ENCODE peak calls at places on chromosomes 7 and 10, in four cellular contexts. S is left lung, Q is heart right ventricle, N is AG09319. L is an unnamed sample.

GRCh38 chr7:119929891-119930290 is 343.1 kb upstream of the KCND2 start:
- DNase-seq in S (no peak), Q (no peak), N (no peak), L (no peak)

GRCh38 chr10:61669849-61670248 is 7.1 kb downstream of the CABCOCO1 start:
- DNase-seq in S (no peak), Q (no peak), N (no peak), L (no peak)

GRCh38 chr10:26737730-26738129 is 40.2 kb downstream of the PDSS1 start:
- DNase-seq in S (peak), Q (no peak), N (no peak), L (no peak)

GRCh38 chr7:112010994-112011393 is 195.2 kb downstream of the DOCK4 start:
- DNase-seq in S (no peak), Q (no peak), N (no peak), L (no peak)

GRCh38 chr10:119349937-119350513 is 142.7 kb downstream of the GRK5 start:
- DNase-seq in S (no peak), Q (no peak), N (no peak), L (no peak)

GRCh38 chr10:91799580-91799975 is 1.4 kb downstream of the TNKS2 start:
- DNase-seq in S (no peak), Q (no peak), N (no peak), L (no peak)

GRCh38 chr7:39490296-39490695 is 75.9 kb upstream of the YAE1 start:
- DNase-seq in S (no peak), Q (no peak), N (no peak), L (no peak)

GRCh38 chr7:23544913-23545354 is 13.2 kb upstream of the TRA2A start:
- DNase-seq in S (no peak), Q (no peak), N (no peak), L (no peak)

GRCh38 chr10:90857635-90858488 is at the start of gene HTR7:
- DNase-seq in S (peak), Q (peak), N (no peak), L (peak)

GRCh38 chr7:23713285-23714235 is 3.5 kb downstream of the STK31 start:
- DNase-seq in S (no peak), Q (no peak), N (peak), L (no peak)

GRCh38 chr7:128398841-128399135 is 11.0 kb downstream of the IMPDH1 start:
- DNase-seq in S (no peak), Q (no peak), N (no peak), L (no peak)

GRCh38 chr7:128400566-128400965 is 9.2 kb downstream of the IMPDH1 start:
- DNase-seq in S (no peak), Q (no peak), N (no peak), L (no peak)

GRCh38 chr7:128399991-128400390 is 9.8 kb downstream of the IMPDH1 start:
- DNase-seq in S (no peak), Q (no peak), N (no peak), L (no peak)

GRCh38 chr7:128396357-128396756 is 13.4 kb downstream of the IMPDH1 start:
- DNase-seq in S (no peak), Q (no peak), N (no peak), L (no peak)

DNA sequence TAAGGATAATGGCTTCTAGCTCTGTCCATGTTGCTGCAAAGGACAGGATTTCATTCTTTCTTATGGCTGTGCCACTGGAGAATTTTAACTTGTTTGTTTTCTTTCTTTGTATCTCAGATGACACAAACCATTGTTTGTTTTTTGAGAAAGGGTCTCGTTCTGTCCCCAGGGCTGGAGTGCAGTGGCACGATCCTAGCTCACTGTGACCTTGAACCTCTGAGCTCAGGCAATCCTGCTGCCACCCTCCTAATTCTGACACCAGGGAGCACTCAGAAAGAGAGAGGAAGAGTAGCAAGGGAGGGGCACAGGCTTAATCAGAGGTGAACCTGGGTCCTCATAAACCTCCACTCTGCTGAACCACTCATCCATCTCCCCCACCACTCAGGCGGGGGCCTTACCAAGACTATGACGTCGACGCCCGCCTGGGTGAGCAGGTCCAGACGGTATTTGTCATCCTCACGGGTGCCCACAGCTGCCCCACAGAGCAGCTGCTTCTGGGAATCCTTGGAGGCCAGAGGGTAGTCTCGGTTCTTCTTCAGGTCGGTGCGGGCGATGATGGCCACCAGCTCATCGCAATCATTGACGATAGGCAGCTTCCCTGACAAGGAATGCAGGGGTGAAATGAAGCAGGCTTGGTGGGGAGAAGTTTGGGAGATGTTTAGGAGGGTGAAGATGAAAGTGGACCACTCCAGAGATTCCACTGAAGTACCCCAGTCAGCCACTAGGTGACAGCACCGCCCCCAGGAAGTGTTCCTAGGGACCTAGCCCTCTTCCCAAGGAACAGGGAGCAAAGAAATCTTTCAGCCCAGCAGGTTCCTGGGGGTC is 11.6 kb downstream of the IMPDH1 start:
- DNase-seq in S (no peak), Q (peak), N (no peak), L (no peak)
- TF ChIP-seq CTCF in S (peak), Q (peak), N (peak), L (peak)

DNA sequence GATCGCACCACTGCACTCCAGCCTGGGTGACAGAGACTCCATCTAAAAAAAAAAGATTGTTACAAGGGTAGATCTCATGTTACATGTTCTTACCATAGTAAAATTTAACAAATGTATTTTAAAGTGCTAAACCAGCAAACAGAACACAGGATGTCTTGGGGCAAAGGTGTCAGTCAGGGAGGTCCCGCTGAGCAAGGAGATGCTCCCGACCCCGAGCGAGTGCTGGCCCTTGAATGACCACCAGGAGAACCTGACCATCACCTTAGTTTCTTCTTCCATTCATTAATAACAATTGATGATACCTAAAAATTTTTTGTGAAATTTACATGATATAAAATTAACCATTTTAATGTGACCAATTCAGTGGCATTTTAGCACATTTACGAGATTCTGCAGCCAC is 241.6 kb upstream of the GPR26 start:
- DNase-seq in S (no peak), Q (no peak), N (no peak), L (no peak)
- TF ChIP-seq CTCF in S (no peak), Q (no peak), N (no peak), L (no peak)

GRCh38 chr10:114571316-114571999 is 86.6 kb downstream of the ABLIM1 start:
- DNase-seq in S (no peak), Q (no peak), N (no peak), L (no peak)
- TF ChIP-seq CTCF in S (no peak), Q (no peak), N (no peak), L (no peak)

GRCh38 chr7:137606061-137606674 is 240.6 kb downstream of the DGKI start:
- DNase-seq in S (no peak), Q (no peak), N (peak), L (no peak)
- TF ChIP-seq CTCF in S (no peak), Q (peak), N (peak), L (peak)

GRCh38 chr7:52163311-52163710 is 846.7 kb upstream of the COBL start:
- DNase-seq in S (no peak), Q (no peak), N (no peak), L (no peak)

GRCh38 chr7:52168085-52168484 is 851.5 kb upstream of the COBL start:
- DNase-seq in S (no peak), Q (no peak), N (no peak), L (no peak)
- TF ChIP-seq CTCF in S (no peak), Q (no peak), N (no peak), L (no peak)

GRCh38 chr7:83001362-83002040 is 161.2 kb downstream of the PCLO start:
- DNase-seq in S (no peak), Q (no peak), N (no peak), L (no peak)

GRCh38 chr7:83005410-83005809 is 157.3 kb downstream of the PCLO start:
- DNase-seq in S (no peak), Q (no peak), N (no peak), L (no peak)
- TF ChIP-seq CTCF in S (no peak), Q (no peak), N (no peak), L (no peak)